ENCODE peak calls at places on chromosomes 7 and 10, in four cellular contexts. X, F, L and U are unnamed samples.

GRCh38 chr10:103576862-103577261 is 83.4 kb downstream of the NEURL1 start:
- DNase-seq in X (no peak), F (no peak), L (no peak), U (no peak)

GRCh38 chr7:45660201-45660900 is 86.2 kb downstream of the ADCY1 start:
- DNase-seq in X (peak; percentile 37), F (peak; percentile 2), L (no peak), U (no peak)

GRCh38 chr7:42254217-42254616 is 17.2 kb upstream of the GLI3 start:
- DNase-seq in X (no peak), F (no peak), L (no peak), U (no peak)

GRCh38 chr10:96043895-96044580 is 655 bp downstream of the CCNJ start:
- DNase-seq in X (peak; percentile 70), F (peak; percentile 29), L (peak; percentile 35), U (peak; percentile 44)

GRCh38 chr10:114396455-114396854 is 7.8 kb downstream of the AFAP1L2 start:
- DNase-seq in X (no peak), F (no peak), L (no peak), U (no peak)

GRCh38 chr10:43086321-43086942 is 9.6 kb downstream of the RET start:
- DNase-seq in X (no peak), F (no peak), L (no peak), U (no peak)

GRCh38 chr7:132609222-132609621 is 33.0 kb upstream of the PLXNA4 start:
- DNase-seq in X (no peak), F (no peak), L (no peak), U (no peak)

GRCh38 chr7:22137466-22137865 is 191.8 kb upstream of the CDCA7L start:
- DNase-seq in X (no peak), F (no peak), L (no peak), U (no peak)

GRCh38 chr7:132118641-132119040 is 457.6 kb downstream of the PLXNA4 start:
- DNase-seq in X (no peak), F (no peak), L (no peak), U (no peak)

GRCh38 chr7:132084776-132085388 is 491.4 kb downstream of the PLXNA4 start:
- DNase-seq in X (no peak), F (no peak), L (no peak), U (no peak)

GRCh38 chr7:1065263-1066260 is 21.2 kb downstream of the GPR146 start:
- DNase-seq in X (peak; percentile 88), F (peak; percentile 78), L (peak; percentile 88), U (peak; percentile 85)

GRCh38 chr10:34474060-34474376 is 341.1 kb downstream of the PARD3 start:
- DNase-seq in X (no peak), F (no peak), L (no peak), U (no peak)

GRCh38 chr7:96342036-96342435 is 20.1 kb upstream of the SLC25A13 start:
- DNase-seq in X (no peak), F (no peak), L (no peak), U (no peak)

GRCh38 chr10:78164687-78165086 is 131.0 kb downstream of the RPS24 start:
- DNase-seq in X (no peak), F (no peak), L (no peak), U (no peak)

GRCh38 chr10:60387531-60387930 is 2.1 kb downstream of the ANK3 start:
- DNase-seq in X (no peak), F (peak; percentile 38), L (no peak), U (no peak)

GRCh38 chr7:22576941-22577927 is 77.2 kb upstream of the STEAP1B start:
- DNase-seq in X (peak; percentile 72), F (peak; percentile 24), L (no peak), U (peak; percentile 64)

GRCh38 chr10:74738543-74738942 is 87.9 kb upstream of the KAT6B start:
- DNase-seq in X (no peak), F (no peak), L (no peak), U (no peak)

GRCh38 chr7:105388373-105389089 is at the start of gene SRPK2:
- DNase-seq in X (peak; percentile 83), F (peak; percentile 77), L (peak; percentile 84), U (peak; percentile 74)

GRCh38 chr10:52677087-52677486 is 95.5 kb downstream of the MBL2 start:
- DNase-seq in X (no peak), F (no peak), L (no peak), U (no peak)

GRCh38 chr7:4100148-4100547 is 581.9 kb upstream of the FOXK1 start:
- DNase-seq in X (no peak), F (no peak), L (no peak), U (no peak)

GRCh38 chr10:110398419-110399162 is 93.9 kb upstream of the SMNDC1 start:
- DNase-seq in X (peak; percentile 73), F (peak; percentile 79), L (no peak), U (peak; percentile 49)

GRCh38 chr7:1811850-1812692 is 142.0 kb downstream of the ELFN1 start:
- DNase-seq in X (peak; percentile 51), F (no peak), L (no peak), U (no peak)

GRCh38 chr7:129386563-129386962 is 47.7 kb upstream of the STRIP2 start:
- DNase-seq in X (no peak), F (no peak), L (no peak), U (no peak)

GRCh38 chr7:79176859-79177477 is 276.5 kb downstream of the MAGI2 start:
- DNase-seq in X (no peak), F (peak; percentile 7), L (no peak), U (no peak)

GRCh38 chr10:131843881-131844284 is 56.9 kb upstream of the PPP2R2D start:
- DNase-seq in X (peak; percentile 52), F (no peak), L (no peak), U (no peak)

GRCh38 chr7:140525741-140526140 is 46.4 kb upstream of the MKRN1 start:
- DNase-seq in X (no peak), F (no peak), L (no peak), U (no peak)

GRCh38 chr10:30386801-30387588 is 37.9 kb upstream of the MTPAP start:
- DNase-seq in X (no peak), F (no peak), L (no peak), U (no peak)

DNA sequence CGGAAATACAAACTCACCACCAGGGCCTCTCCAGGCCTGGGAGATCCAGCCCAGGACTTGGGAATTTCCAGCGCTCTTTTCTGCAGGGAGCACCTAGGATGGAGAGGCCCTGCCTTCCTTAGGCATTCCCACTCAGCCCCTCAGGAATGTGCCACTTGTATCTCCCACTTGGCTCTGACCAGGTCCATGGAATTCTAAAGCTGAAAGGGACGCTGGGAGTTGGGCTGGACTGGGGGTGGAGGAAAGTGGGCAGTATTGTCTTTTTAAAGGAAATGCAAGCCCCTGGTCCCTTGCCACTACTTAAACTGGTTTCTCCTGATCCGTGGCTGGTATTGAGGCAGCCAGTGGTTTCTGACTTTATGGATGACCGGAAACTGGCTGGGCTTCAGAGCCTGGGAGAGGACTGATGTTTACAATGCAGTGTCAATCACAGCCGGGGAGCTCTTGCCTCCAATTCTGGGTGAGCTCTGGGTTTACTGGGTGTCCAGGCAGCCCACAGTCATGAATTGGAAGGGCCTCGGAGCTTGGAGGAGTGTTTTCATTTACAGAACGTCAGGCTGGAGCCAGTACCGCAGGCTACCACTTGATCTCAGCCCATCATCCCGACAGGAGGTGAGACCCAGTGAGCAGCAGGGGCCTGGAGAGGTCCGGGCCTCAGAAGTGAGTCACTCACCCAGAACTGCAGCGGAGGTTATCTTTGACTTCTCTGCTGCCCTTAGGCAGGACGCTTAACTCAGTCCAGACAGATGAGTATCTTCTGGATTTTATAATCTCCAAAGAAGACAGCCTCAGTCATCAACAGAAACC is 27.3 kb downstream of the AGAP3 start:
- DNase-seq in X (no peak), F (peak; percentile 86), L (no peak), U (peak; percentile 87)
- H3K4me1 ChIP-seq in X (peaks cover 3% of the 10 kb centered on the region), F (peaks cover 11% of the 10 kb centered on the region), L (peaks cover 37% of the 10 kb centered on the region), U (no peaks in the 10 kb centered on the region)

GRCh38 chr7:37105119-37105518 is 343.5 kb downstream of the ELMO1 start:
- DNase-seq in X (no peak), F (no peak), L (no peak), U (no peak)
- H3K4me1 ChIP-seq in X (no peaks in the 10 kb centered on the region), F (no peaks in the 10 kb centered on the region), L (peaks cover 27% of the 10 kb centered on the region), U (peaks cover 15% of the 10 kb centered on the region)

GRCh38 chr10:121595321-121595805 is 2.9 kb downstream of the FGFR2 start:
- DNase-seq in X (peak; percentile 40), F (no peak), L (no peak), U (no peak)
- H3K4me1 ChIP-seq in X (no peaks in the 10 kb centered on the region), F (no peaks in the 10 kb centered on the region), L (peaks cover 21% of the 10 kb centered on the region), U (no peaks in the 10 kb centered on the region)

GRCh38 chr10:61721431-61721830 is 58.7 kb downstream of the CABCOCO1 start:
- DNase-seq in X (no peak), F (no peak), L (no peak), U (no peak)
- H3K4me1 ChIP-seq in X (no peaks in the 10 kb centered on the region), F (no peaks in the 10 kb centered on the region), L (no peaks in the 10 kb centered on the region), U (no peaks in the 10 kb centered on the region)

GRCh38 chr7:55534916-55535636 is 37.2 kb downstream of the VOPP1 start:
- DNase-seq in X (no peak), F (no peak), L (no peak), U (no peak)
- H3K4me1 ChIP-seq in X (peaks cover 6% of the 10 kb centered on the region), F (no peaks in the 10 kb centered on the region), L (peaks cover 60% of the 10 kb centered on the region), U (no peaks in the 10 kb centered on the region)